ENCODE peak calls at places on chromosome 19, in eight cellular contexts. N, S, Q, R, U, O, T and J are unnamed samples.

GRCh38 chr19:58563034-58563573 is 4.7 kb upstream of the UBE2M start:
- DNase-seq in S (no peak), T (no peak), O (no peak), U (no peak), N (peak; percentile 68), R (peak; percentile 32), Q (no peak), J (no peak)

GRCh38 chr19:44476559-44477408 is 23.5 kb downstream of the ZNF180 start:
- DNase-seq in U (no peak), N (no peak), T (no peak), Q (no peak), R (peak; percentile 14), O (peak; percentile 12), S (peak; percentile 33), J (no peak)

GRCh38 chr19:31179471-31179852 is 169.8 kb downstream of the TSHZ3 start:
- DNase-seq in S (no peak), T (no peak), Q (no peak), N (no peak), U (no peak), R (no peak), O (no peak), J (no peak)

GRCh38 chr19:11174336-11174735 is 18.8 kb upstream of the SPC24 start:
- DNase-seq in S (no peak), U (no peak), T (no peak), O (no peak), R (no peak), Q (no peak), N (no peak), J (no peak)

GRCh38 chr19:294341-294818 is 3.2 kb upstream of the PLPP2 start:
- DNase-seq in O (no peak), T (peak; percentile 58), U (no peak), Q (peak; percentile 42), R (no peak), S (no peak), N (peak; percentile 75), J (no peak)

GRCh38 chr19:485583-486236 is 10.6 kb upstream of the MADCAM1 start:
- DNase-seq in U (no peak), S (peak; percentile 61), T (no peak), N (peak; percentile 74), R (peak; percentile 75), O (peak; percentile 37), Q (peak; percentile 46), J (peak; percentile 47)

GRCh38 chr19:29040951-29041350 is 172.0 kb downstream of the UQCRFS1 start:
- DNase-seq in S (no peak), N (peak; percentile 79), R (no peak), U (no peak), Q (peak; percentile 21), O (no peak), T (no peak), J (no peak)

GRCh38 chr19:10454267-10454666 is 33.9 kb downstream of the PDE4A start:
- DNase-seq in Q (peak; percentile 46), S (no peak), R (no peak), O (no peak), T (no peak), U (no peak), N (peak; percentile 85), J (no peak)

GRCh38 chr19:55005684-55006488 is 32.2 kb downstream of the GP6 start:
- DNase-seq in N (peak; percentile 88), T (no peak), S (peak; percentile 48), Q (peak; percentile 8), U (no peak), R (peak; percentile 87), O (no peak), J (peak; percentile 69)

GRCh38 chr19:10899171-10899653 is 27.9 kb downstream of the CARM1 start:
- DNase-seq in O (peak; percentile 52), S (no peak), T (no peak), N (no peak), U (peak; percentile 90), R (peak; percentile 74), Q (no peak), J (peak; percentile 70)

GRCh38 chr19:15977193-15977592 is 28.4 kb downstream of the OR10H4 start:
- DNase-seq in N (no peak), T (no peak), U (no peak), R (no peak), O (no peak), S (no peak), Q (no peak), J (no peak)

GRCh38 chr19:15971217-15971616 is 22.4 kb downstream of the OR10H4 start:
- DNase-seq in T (no peak), Q (no peak), O (peak; percentile 2), U (no peak), R (no peak), S (no peak), N (no peak), J (no peak)
- TF ChIP-seq CTCF in T (no peak), Q (no peak), O (peak; percentile 6), U (peak; percentile 19), R (peak; percentile 38), S (no peak), N (no peak), J (no peak)

GRCh38 chr19:34856052-34856451 is 70.7 kb upstream of the ZNF30 start:
- DNase-seq in R (no peak), O (no peak), U (no peak), N (no peak), T (no peak), S (no peak), Q (no peak), J (no peak)

GRCh38 chr19:34847393-34847792 is 74.4 kb upstream of the ZNF599 start:
- DNase-seq in S (no peak), N (no peak), Q (no peak), O (no peak), R (no peak), U (no peak), T (no peak), J (no peak)

GRCh38 chr19:34853369-34853768 is 73.3 kb upstream of the ZNF30 start:
- DNase-seq in T (no peak), R (no peak), U (no peak), S (no peak), Q (no peak), O (no peak), N (no peak), J (no peak)

DNA sequence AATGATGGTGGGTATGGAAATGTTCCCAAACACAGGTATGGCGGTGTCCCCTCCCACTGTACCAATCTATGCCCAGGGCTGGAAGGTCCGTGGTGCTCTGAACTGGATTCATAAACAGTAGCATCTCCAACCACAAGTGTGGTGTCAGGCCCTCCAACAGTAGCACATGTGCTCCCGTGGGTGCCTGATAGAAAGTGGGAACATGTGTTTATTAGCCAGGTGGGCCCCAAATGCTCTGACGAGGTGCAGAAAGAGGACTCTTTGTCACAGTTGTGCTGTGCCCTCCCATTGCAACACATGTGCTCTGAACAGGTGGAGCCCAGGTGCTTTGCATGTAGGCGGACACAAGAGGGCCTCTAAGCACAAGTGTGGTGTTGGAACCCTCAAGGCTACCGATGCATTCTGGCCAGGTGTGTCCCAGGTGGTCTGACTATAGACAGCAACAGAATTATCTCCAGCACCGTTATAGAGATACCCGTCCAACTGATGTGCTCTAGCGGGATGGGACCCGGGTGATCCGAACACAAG is 75.4 kb upstream of the ZNF30 start:
- DNase-seq in T (no peak), S (no peak), R (peak; percentile 4), O (peak; percentile 12), Q (no peak), U (no peak), N (peak; percentile 72), J (peak; percentile 40)
- TF ChIP-seq CTCF in T (no peak), S (no peak), R (no peak), O (peak; percentile 12), Q (no peak), U (no peak), N (peak; percentile 72), J (no peak)

GRCh38 chr19:7670790-7671189 is 1.9 kb downstream of the RETN start:
- DNase-seq in R (no peak), U (no peak), S (no peak), Q (no peak), O (no peak), T (no peak), N (no peak), J (no peak)

GRCh38 chr19:7669641-7670040 is 792 bp downstream of the RETN start:
- DNase-seq in N (no peak), T (no peak), Q (no peak), U (no peak), S (no peak), O (no peak), R (no peak), J (no peak)

GRCh38 chr19:7670150-7670784 is 1.4 kb downstream of the RETN start:
- DNase-seq in U (no peak), O (no peak), S (no peak), T (no peak), Q (peak; percentile 58), N (no peak), R (no peak), J (no peak)

GRCh38 chr19:7672522-7672921 is 3.7 kb downstream of the RETN start:
- DNase-seq in U (no peak), Q (no peak), R (no peak), T (no peak), S (no peak), N (no peak), O (no peak), J (no peak)

GRCh38 chr19:7668842-7669241 is at the start of gene RETN:
- DNase-seq in S (no peak), R (no peak), T (no peak), Q (no peak), N (no peak), U (no peak), O (no peak), J (no peak)
- TF ChIP-seq CTCF in S (no peak), R (no peak), T (no peak), Q (no peak), N (no peak), U (no peak), O (no peak), J (no peak)

GRCh38 chr19:7386308-7386707 is 37.6 kb downstream of the ARHGEF18 start:
- DNase-seq in R (no peak), N (peak; percentile 67), O (peak; percentile 30), T (no peak), U (no peak), Q (no peak), S (no peak), J (no peak)
- TF ChIP-seq CTCF in R (peak; percentile 26), N (peak; percentile 40), O (peak; percentile 23), T (no peak), U (no peak), Q (no peak), S (no peak), J (no peak)

DNA sequence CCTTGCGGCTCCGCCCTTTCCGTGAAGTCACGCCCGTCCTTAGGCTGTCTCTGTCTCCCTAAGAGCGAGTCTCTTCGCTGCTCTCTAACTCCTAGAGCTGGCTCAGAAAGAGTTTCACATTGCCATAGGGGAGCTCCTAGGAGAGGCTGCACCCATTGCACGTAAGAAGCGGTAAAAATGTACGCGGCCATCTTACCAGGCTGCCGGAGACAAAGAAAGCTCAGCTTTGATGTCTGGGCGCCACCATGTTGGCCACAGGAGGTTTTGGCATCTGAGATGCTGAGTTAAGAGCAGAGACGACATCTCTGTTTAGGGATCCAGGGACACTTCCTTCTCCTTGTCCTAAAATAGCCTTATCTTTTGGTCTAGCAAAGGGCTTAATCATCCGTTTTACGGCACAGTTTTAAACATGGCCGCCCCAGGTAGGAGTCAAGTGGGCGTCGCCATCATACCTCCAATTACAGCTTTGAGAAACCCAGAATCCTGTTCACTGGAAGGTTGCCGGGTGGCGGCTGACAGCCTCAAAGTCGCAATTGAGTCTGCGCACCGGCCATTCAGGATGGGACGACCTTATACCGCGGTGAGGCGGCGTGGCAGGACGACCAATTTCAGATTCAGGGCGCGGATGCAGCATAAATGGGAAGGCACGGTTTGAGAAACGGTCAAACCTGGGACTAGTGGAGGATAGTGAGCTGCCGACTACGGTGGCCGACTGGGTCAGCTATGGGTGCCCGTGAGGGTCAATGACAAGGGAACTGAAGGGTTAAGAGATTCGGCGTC is at the start of gene ZNF793:
- DNase-seq in T (peak; percentile 84), S (peak; percentile 90), R (peak; percentile 90), U (peak; percentile 43), O (peak; percentile 90), N (peak; percentile 94), Q (peak; percentile 74), J (no peak)
- TF ChIP-seq CTCF in T (peak; percentile 16), S (no peak), R (no peak), U (no peak), O (no peak), N (no peak), Q (no peak), J (no peak)